ENCODE peak calls at places on chromosomes 6 and 20, in seven cellular contexts. One of them, this sample, is unnamed. For H3K4me1, the result is how much of the 10 kb centered on the place peaks cover.

GRCh38 chr6:8939615-8940014 is 504.3 kb upstream of the SLC35B3 start:
- DNase-seq in Panc1: no peak
- DNase-seq in adrenal gland: no peak
- DNase-seq in psoas muscle: no peak
- DNase-seq in PC-3: peak
- DNase-seq in fibroblast of lung: no peak
- DNase-seq in Peyer's patch: no peak
- DNase-seq in this sample: peak

GRCh38 chr6:45563092-45563491 is 185.4 kb upstream of the SUPT3H start:
- DNase-seq in Panc1: no peak
- DNase-seq in Peyer's patch: no peak
- DNase-seq in adrenal gland: no peak
- DNase-seq in psoas muscle: no peak
- DNase-seq in PC-3: no peak
- DNase-seq in fibroblast of lung: peak
- DNase-seq in this sample: no peak

GRCh38 chr6:140401666-140402255 is 1027.3 kb upstream of the CITED2 start:
- DNase-seq in Peyer's patch: no peak
- DNase-seq in fibroblast of lung: no peak
- DNase-seq in adrenal gland: no peak
- DNase-seq in Panc1: no peak
- DNase-seq in psoas muscle: no peak
- DNase-seq in PC-3: peak
- DNase-seq in this sample: no peak

GRCh38 chr6:18246205-18246604 is 18.1 kb downstream of the DEK start:
- DNase-seq in psoas muscle: no peak
- DNase-seq in adrenal gland: no peak
- DNase-seq in PC-3: peak
- DNase-seq in Peyer's patch: no peak
- DNase-seq in Panc1: no peak
- DNase-seq in fibroblast of lung: no peak
- DNase-seq in this sample: no peak

GRCh38 chr6:34055223-34055933 is 90.5 kb downstream of the GRM4 start:
- DNase-seq in Panc1: peak
- DNase-seq in psoas muscle: peak
- DNase-seq in Peyer's patch: peak
- DNase-seq in adrenal gland: peak
- DNase-seq in fibroblast of lung: peak
- DNase-seq in PC-3: peak
- DNase-seq in this sample: peak

GRCh38 chr20:49674383-49675352 is 39.0 kb downstream of the B4GALT5 start:
- DNase-seq in Panc1: no peak
- DNase-seq in Peyer's patch: no peak
- DNase-seq in fibroblast of lung: peak
- DNase-seq in PC-3: peak
- DNase-seq in psoas muscle: no peak
- DNase-seq in adrenal gland: no peak
- DNase-seq in this sample: no peak

GRCh38 chr20:328596-329324 is 3.4 kb downstream of the SOX12 start:
- DNase-seq in PC-3: no peak
- DNase-seq in Panc1: no peak
- DNase-seq in Peyer's patch: no peak
- DNase-seq in psoas muscle: no peak
- DNase-seq in fibroblast of lung: no peak
- DNase-seq in adrenal gland: no peak
- DNase-seq in this sample: no peak

GRCh38 chr6:33249732-33250625 is 21.7 kb downstream of the VPS52 start:
- DNase-seq in adrenal gland: no peak
- DNase-seq in Panc1: no peak
- DNase-seq in PC-3: peak
- DNase-seq in fibroblast of lung: peak
- DNase-seq in Peyer's patch: no peak
- DNase-seq in psoas muscle: peak
- DNase-seq in this sample: peak

GRCh38 chr6:28765978-28766351 is 157.8 kb downstream of the TRIM27 start:
- DNase-seq in adrenal gland: no peak
- DNase-seq in Panc1: no peak
- DNase-seq in Peyer's patch: no peak
- DNase-seq in fibroblast of lung: no peak
- DNase-seq in PC-3: no peak
- DNase-seq in psoas muscle: no peak
- DNase-seq in this sample: no peak
- TF ChIP-seq CTCF in adrenal gland: no peak
- TF ChIP-seq CTCF in Panc1: no peak
- TF ChIP-seq CTCF in Peyer's patch: no peak
- TF ChIP-seq CTCF in fibroblast of lung: no peak
- TF ChIP-seq CTCF in PC-3: no peak
- TF ChIP-seq CTCF in psoas muscle: no peak
- TF ChIP-seq CTCF in this sample: no peak

GRCh38 chr20:11000416-11000815 is 326.6 kb upstream of the JAG1 start:
- DNase-seq in Panc1: no peak
- DNase-seq in psoas muscle: no peak
- DNase-seq in adrenal gland: no peak
- DNase-seq in PC-3: no peak
- DNase-seq in Peyer's patch: no peak
- DNase-seq in fibroblast of lung: no peak
- DNase-seq in this sample: no peak
- H3K4me1 ChIP-seq in Panc1: under half
- H3K4me1 ChIP-seq in psoas muscle: under half
- H3K4me1 ChIP-seq in adrenal gland: under half
- H3K4me1 ChIP-seq in PC-3: under half
- H3K4me1 ChIP-seq in Peyer's patch: under half
- H3K4me1 ChIP-seq in fibroblast of lung: under half
- H3K4me1 ChIP-seq in this sample: under half

DNA sequence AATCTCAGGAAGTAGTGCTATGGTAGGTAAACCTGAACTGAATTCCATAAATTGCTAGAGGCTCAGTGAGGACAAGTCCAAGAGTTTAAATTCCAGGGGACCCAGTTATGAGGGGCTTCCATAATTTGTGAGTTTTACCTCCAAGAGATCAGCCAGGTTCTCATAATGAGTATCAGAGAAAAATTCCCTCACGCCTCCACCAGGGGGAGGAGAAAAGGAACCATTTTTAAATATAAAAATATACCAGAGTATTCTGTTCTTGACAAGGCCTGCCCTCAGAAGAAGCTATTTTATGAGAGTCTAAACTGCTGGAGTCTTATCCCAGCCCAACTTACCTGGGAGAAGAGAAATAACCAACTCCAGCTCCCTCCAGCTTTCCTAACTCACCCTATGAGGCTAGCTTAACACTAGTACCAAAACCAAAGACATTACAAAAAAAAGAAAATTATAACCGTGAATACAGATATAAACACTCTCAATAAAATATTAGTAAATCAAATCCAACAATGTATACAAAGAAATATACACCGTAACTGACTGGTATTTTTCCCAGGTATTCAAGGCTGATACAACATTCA is 158.7 kb downstream of the TFAP2A start:
- DNase-seq in psoas muscle: no peak
- DNase-seq in Peyer's patch: no peak
- DNase-seq in Panc1: no peak
- DNase-seq in adrenal gland: peak
- DNase-seq in fibroblast of lung: no peak
- DNase-seq in PC-3: peak
- DNase-seq in this sample: no peak
- TF ChIP-seq CTCF in psoas muscle: peak
- TF ChIP-seq CTCF in Peyer's patch: no peak
- TF ChIP-seq CTCF in Panc1: peak
- TF ChIP-seq CTCF in adrenal gland: peak
- TF ChIP-seq CTCF in fibroblast of lung: peak
- TF ChIP-seq CTCF in PC-3: peak
- TF ChIP-seq CTCF in this sample: no peak

GRCh38 chr6:39178804-39179203 is 50.5 kb downstream of the KCNK5 start:
- DNase-seq in Peyer's patch: no peak
- DNase-seq in psoas muscle: no peak
- DNase-seq in fibroblast of lung: no peak
- DNase-seq in PC-3: no peak
- DNase-seq in Panc1: no peak
- DNase-seq in adrenal gland: no peak
- DNase-seq in this sample: no peak

GRCh38 chr6:39181333-39181732 is 47.9 kb downstream of the KCNK5 start:
- DNase-seq in PC-3: no peak
- DNase-seq in fibroblast of lung: no peak
- DNase-seq in Peyer's patch: no peak
- DNase-seq in psoas muscle: no peak
- DNase-seq in Panc1: no peak
- DNase-seq in adrenal gland: no peak
- DNase-seq in this sample: no peak

GRCh38 chr6:39182604-39183003 is 46.7 kb downstream of the KCNK5 start:
- DNase-seq in PC-3: no peak
- DNase-seq in adrenal gland: no peak
- DNase-seq in fibroblast of lung: no peak
- DNase-seq in psoas muscle: no peak
- DNase-seq in Panc1: no peak
- DNase-seq in Peyer's patch: no peak
- DNase-seq in this sample: peak

GRCh38 chr6:39177130-39177529 is 52.1 kb downstream of the KCNK5 start:
- DNase-seq in PC-3: no peak
- DNase-seq in psoas muscle: no peak
- DNase-seq in Panc1: no peak
- DNase-seq in Peyer's patch: no peak
- DNase-seq in fibroblast of lung: no peak
- DNase-seq in adrenal gland: no peak
- DNase-seq in this sample: no peak

GRCh38 chr6:39178235-39178634 is 51.0 kb downstream of the KCNK5 start:
- DNase-seq in Peyer's patch: no peak
- DNase-seq in psoas muscle: no peak
- DNase-seq in PC-3: no peak
- DNase-seq in Panc1: no peak
- DNase-seq in adrenal gland: no peak
- DNase-seq in fibroblast of lung: no peak
- DNase-seq in this sample: no peak
- H3K4me1 ChIP-seq in Peyer's patch: under half
- H3K4me1 ChIP-seq in psoas muscle: under half
- H3K4me1 ChIP-seq in PC-3: under half
- H3K4me1 ChIP-seq in Panc1: under half
- H3K4me1 ChIP-seq in adrenal gland: under half
- H3K4me1 ChIP-seq in fibroblast of lung: under half
- H3K4me1 ChIP-seq in this sample: under half

GRCh38 chr6:157667211-157668033 is 155.6 kb upstream of the SNX9 start:
- DNase-seq in Panc1: peak
- DNase-seq in Peyer's patch: peak
- DNase-seq in adrenal gland: peak
- DNase-seq in psoas muscle: no peak
- DNase-seq in fibroblast of lung: peak
- DNase-seq in PC-3: peak
- DNase-seq in this sample: peak

GRCh38 chr6:157668034-157668401 is 155.0 kb upstream of the SNX9 start:
- DNase-seq in adrenal gland: no peak
- DNase-seq in fibroblast of lung: no peak
- DNase-seq in PC-3: no peak
- DNase-seq in Panc1: no peak
- DNase-seq in psoas muscle: no peak
- DNase-seq in Peyer's patch: no peak
- DNase-seq in this sample: no peak

GRCh38 chr6:157670466-157671186 is 152.4 kb upstream of the SNX9 start:
- DNase-seq in fibroblast of lung: peak
- DNase-seq in PC-3: no peak
- DNase-seq in Peyer's patch: no peak
- DNase-seq in psoas muscle: peak
- DNase-seq in adrenal gland: no peak
- DNase-seq in Panc1: no peak
- DNase-seq in this sample: no peak

GRCh38 chr6:157668690-157669089 is 154.4 kb upstream of the SNX9 start:
- DNase-seq in PC-3: no peak
- DNase-seq in Peyer's patch: no peak
- DNase-seq in psoas muscle: no peak
- DNase-seq in fibroblast of lung: no peak
- DNase-seq in adrenal gland: no peak
- DNase-seq in Panc1: no peak
- DNase-seq in this sample: no peak

GRCh38 chr6:157669747-157670216 is 153.3 kb upstream of the SNX9 start:
- DNase-seq in adrenal gland: peak
- DNase-seq in fibroblast of lung: peak
- DNase-seq in psoas muscle: peak
- DNase-seq in PC-3: peak
- DNase-seq in Panc1: no peak
- DNase-seq in Peyer's patch: peak
- DNase-seq in this sample: peak
- TF ChIP-seq CTCF in adrenal gland: peak
- TF ChIP-seq CTCF in fibroblast of lung: peak
- TF ChIP-seq CTCF in psoas muscle: peak
- TF ChIP-seq CTCF in PC-3: no peak
- TF ChIP-seq CTCF in Panc1: no peak
- TF ChIP-seq CTCF in Peyer's patch: no peak
- TF ChIP-seq CTCF in this sample: no peak

DNA sequence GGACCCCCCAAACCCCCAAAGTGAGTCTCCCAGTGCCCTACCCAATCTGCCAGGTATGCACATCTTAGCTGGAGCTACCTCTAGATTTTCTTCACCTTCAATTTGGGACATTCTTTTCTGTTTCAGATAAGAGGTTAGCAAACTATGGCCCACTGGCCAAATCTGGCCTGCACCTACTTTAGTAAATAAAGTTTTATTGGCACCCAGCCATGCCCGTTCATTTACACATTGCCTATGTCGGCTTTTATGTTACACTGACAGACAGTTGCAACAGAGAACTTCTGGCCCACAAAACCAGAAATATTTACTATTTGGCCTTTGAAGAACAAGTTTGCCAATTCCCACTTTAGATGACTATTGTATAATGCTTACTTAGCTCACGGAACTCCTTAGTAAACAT is 55.9 kb upstream of the STX16 start:
- DNase-seq in adrenal gland: no peak
- DNase-seq in Panc1: no peak
- DNase-seq in fibroblast of lung: no peak
- DNase-seq in Peyer's patch: no peak
- DNase-seq in PC-3: peak
- DNase-seq in psoas muscle: no peak
- DNase-seq in this sample: no peak
- H3K4me1 ChIP-seq in adrenal gland: under half
- H3K4me1 ChIP-seq in Panc1: under half
- H3K4me1 ChIP-seq in fibroblast of lung: under half
- H3K4me1 ChIP-seq in Peyer's patch: under half
- H3K4me1 ChIP-seq in PC-3: under half
- H3K4me1 ChIP-seq in psoas muscle: under half
- H3K4me1 ChIP-seq in this sample: under half

GRCh38 chr6:158566207-158566818 is 6.4 kb downstream of the TMEM181 start:
- DNase-seq in fibroblast of lung: no peak
- DNase-seq in adrenal gland: no peak
- DNase-seq in Panc1: no peak
- DNase-seq in PC-3: no peak
- DNase-seq in psoas muscle: no peak
- DNase-seq in Peyer's patch: no peak
- DNase-seq in this sample: no peak
- TF ChIP-seq CTCF in fibroblast of lung: no peak
- TF ChIP-seq CTCF in adrenal gland: no peak
- TF ChIP-seq CTCF in Panc1: no peak
- TF ChIP-seq CTCF in PC-3: no peak
- TF ChIP-seq CTCF in psoas muscle: no peak
- TF ChIP-seq CTCF in Peyer's patch: no peak
- TF ChIP-seq CTCF in this sample: no peak

GRCh38 chr20:38806855-38807655 is 1.6 kb downstream of the PPP1R16B start:
- DNase-seq in PC-3: no peak
- DNase-seq in adrenal gland: no peak
- DNase-seq in Panc1: no peak
- DNase-seq in fibroblast of lung: no peak
- DNase-seq in psoas muscle: no peak
- DNase-seq in Peyer's patch: peak
- DNase-seq in this sample: no peak
- H3K4me1 ChIP-seq in PC-3: under half
- H3K4me1 ChIP-seq in adrenal gland: under half
- H3K4me1 ChIP-seq in Panc1: under half
- H3K4me1 ChIP-seq in fibroblast of lung: under half
- H3K4me1 ChIP-seq in psoas muscle: under half
- H3K4me1 ChIP-seq in Peyer's patch: under half
- H3K4me1 ChIP-seq in this sample: under half